ENCODE peak calls at places on chromosomes 13 and 19, in four cellular contexts. One of them, this sample, is unnamed.

GRCh38 chr19:1819976-1820255 is 7.8 kb upstream of the ATP8B3 start:
- DNase-seq in K562: no peak
- DNase-seq in HepG2: no peak
- DNase-seq in GM12878: no peak
- DNase-seq in this sample: no peak

GRCh38 chr13:100336795-100337516 is 248.1 kb downstream of the PCCA start:
- DNase-seq in K562: no peak
- DNase-seq in HepG2: peak
- DNase-seq in GM12878: no peak
- DNase-seq in this sample: no peak

GRCh38 chr19:2619076-2619475 is 83.4 kb downstream of the GNG7 start:
- DNase-seq in K562: no peak
- DNase-seq in HepG2: no peak
- DNase-seq in GM12878: no peak
- DNase-seq in this sample: no peak

GRCh38 chr13:46992383-46992952 is 95.6 kb upstream of the HTR2A start:
- DNase-seq in K562: peak
- DNase-seq in HepG2: peak
- DNase-seq in GM12878: no peak
- DNase-seq in this sample: no peak

GRCh38 chr13:42753697-42754096 is 27.7 kb upstream of the FAM216B start:
- DNase-seq in K562: no peak
- DNase-seq in HepG2: no peak
- DNase-seq in GM12878: no peak
- DNase-seq in this sample: no peak

GRCh38 chr13:20729633-20730585 is 26.4 kb downstream of the IL17D start:
- DNase-seq in K562: no peak
- DNase-seq in HepG2: no peak
- DNase-seq in GM12878: no peak
- DNase-seq in this sample: no peak

GRCh38 chr13:72290962-72291681 is 424.1 kb upstream of the DACH1 start:
- DNase-seq in K562: no peak
- DNase-seq in HepG2: no peak
- DNase-seq in GM12878: no peak
- DNase-seq in this sample: no peak

GRCh38 chr19:16340092-16340491 is 15.5 kb downstream of the KLF2 start:
- DNase-seq in K562: no peak
- DNase-seq in HepG2: peak
- DNase-seq in GM12878: no peak
- DNase-seq in this sample: no peak

GRCh38 chr13:71865858-71866172 is 1.2 kb downstream of the DACH1 start:
- DNase-seq in K562: no peak
- DNase-seq in HepG2: no peak
- DNase-seq in GM12878: no peak
- DNase-seq in this sample: peak

GRCh38 chr13:71605744-71606143 is 261.3 kb downstream of the DACH1 start:
- DNase-seq in K562: no peak
- DNase-seq in HepG2: no peak
- DNase-seq in GM12878: no peak
- DNase-seq in this sample: no peak

GRCh38 chr19:8585894-8586750 is 8.9 kb upstream of the MYO1F start:
- DNase-seq in K562: peak
- DNase-seq in HepG2: peak
- DNase-seq in GM12878: no peak
- DNase-seq in this sample: peak

GRCh38 chr13:108249150-108249549 is 20.4 kb upstream of the TNFSF13B start:
- DNase-seq in K562: no peak
- DNase-seq in HepG2: no peak
- DNase-seq in GM12878: no peak
- DNase-seq in this sample: no peak

GRCh38 chr19:6433165-6433564 is 398 bp downstream of the SLC25A41 start:
- DNase-seq in K562: no peak
- DNase-seq in HepG2: no peak
- DNase-seq in GM12878: no peak
- DNase-seq in this sample: no peak

GRCh38 chr19:16001481-16002312 is 52.9 kb downstream of the OR10H4 start:
- DNase-seq in K562: no peak
- DNase-seq in HepG2: peak
- DNase-seq in GM12878: peak
- DNase-seq in this sample: no peak

GRCh38 chr13:34189946-34190345 is 372.0 kb downstream of the RFC3 start:
- DNase-seq in K562: no peak
- DNase-seq in HepG2: no peak
- DNase-seq in GM12878: no peak
- DNase-seq in this sample: no peak

GRCh38 chr13:24923305-24923640 is 159.3 kb downstream of the RNF17 start:
- DNase-seq in K562: peak
- DNase-seq in HepG2: no peak
- DNase-seq in GM12878: peak
- DNase-seq in this sample: no peak

GRCh38 chr13:111031531-111031961 is 83.6 kb upstream of the ARHGEF7 start:
- DNase-seq in K562: no peak
- DNase-seq in HepG2: no peak
- DNase-seq in GM12878: no peak
- DNase-seq in this sample: no peak

GRCh38 chr13:102045713-102046112 is 356.1 kb downstream of the FGF14 start:
- DNase-seq in K562: no peak
- DNase-seq in HepG2: no peak
- DNase-seq in GM12878: no peak
- DNase-seq in this sample: no peak

GRCh38 chr13:75481176-75482069 is 546 bp downstream of the TBC1D4 start:
- DNase-seq in K562: peak
- DNase-seq in HepG2: no peak
- DNase-seq in GM12878: no peak
- DNase-seq in this sample: peak

GRCh38 chr13:87498681-87499080 is 172.5 kb upstream of the SLITRK5 start:
- DNase-seq in K562: no peak
- DNase-seq in HepG2: peak
- DNase-seq in GM12878: no peak
- DNase-seq in this sample: no peak

GRCh38 chr13:20231839-20232555 is at the start of gene GJB6:
- DNase-seq in K562: no peak
- DNase-seq in HepG2: no peak
- DNase-seq in GM12878: no peak
- DNase-seq in this sample: peak

GRCh38 chr19:14164724-14165493 is 28.5 kb upstream of the ASF1B start:
- DNase-seq in K562: no peak
- DNase-seq in HepG2: no peak
- DNase-seq in GM12878: no peak
- DNase-seq in this sample: no peak

GRCh38 chr19:16360738-16361137 is 36.1 kb downstream of the KLF2 start:
- DNase-seq in K562: no peak
- DNase-seq in HepG2: no peak
- DNase-seq in GM12878: no peak
- DNase-seq in this sample: no peak

GRCh38 chr19:47776568-47776967 is 1.9 kb upstream of the SELENOW start:
- DNase-seq in K562: no peak
- DNase-seq in HepG2: peak
- DNase-seq in GM12878: no peak
- DNase-seq in this sample: no peak

GRCh38 chr13:29448124-29448685 is 147.3 kb downstream of the SLC7A1 start:
- DNase-seq in K562: no peak
- DNase-seq in HepG2: no peak
- DNase-seq in GM12878: no peak
- DNase-seq in this sample: no peak

GRCh38 chr13:109744512-109745051 is 41.8 kb downstream of the IRS2 start:
- DNase-seq in K562: no peak
- DNase-seq in HepG2: no peak
- DNase-seq in GM12878: no peak
- DNase-seq in this sample: no peak

DNA sequence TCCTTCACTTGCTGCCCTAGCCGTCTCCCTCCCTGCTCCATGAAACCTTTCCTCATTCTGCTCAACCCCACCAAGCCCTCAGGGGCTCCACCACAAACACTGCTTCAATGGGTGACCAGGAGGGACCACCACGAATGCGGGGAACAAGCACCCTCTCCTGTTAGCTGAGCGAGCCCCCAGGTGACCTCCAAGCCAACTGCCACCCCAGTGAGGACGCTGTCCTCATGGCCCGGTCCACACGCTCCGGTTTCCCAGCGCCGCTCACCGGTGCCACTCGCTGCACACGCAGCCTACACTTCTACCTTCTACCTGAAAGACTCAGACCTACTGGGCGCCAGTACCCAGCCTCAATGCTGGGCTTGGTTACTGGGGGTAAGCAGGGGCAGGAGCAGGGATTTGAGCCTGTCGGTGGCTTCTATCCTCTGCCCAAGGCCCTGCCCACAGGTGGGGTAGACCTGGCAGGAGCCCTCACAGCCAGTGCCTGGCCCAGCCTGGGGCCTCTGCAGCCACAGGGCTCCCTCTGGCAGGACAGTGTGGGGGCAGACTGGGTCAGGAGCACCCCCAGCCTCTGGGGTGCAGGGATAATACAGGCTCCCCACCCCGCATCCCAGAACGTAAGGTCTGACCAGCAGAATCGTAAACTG is 704 bp upstream of the TMEM86B start:
- DNase-seq in K562: no peak
- DNase-seq in HepG2: no peak
- DNase-seq in GM12878: no peak
- DNase-seq in this sample: no peak
- TF ChIP-seq TCF7 in K562: no peak
- TF ChIP-seq TCF7 in HepG2: no peak
- TF ChIP-seq TCF7 in GM12878: no peak
- TF ChIP-seq TCF7 in this sample: no peak

DNA sequence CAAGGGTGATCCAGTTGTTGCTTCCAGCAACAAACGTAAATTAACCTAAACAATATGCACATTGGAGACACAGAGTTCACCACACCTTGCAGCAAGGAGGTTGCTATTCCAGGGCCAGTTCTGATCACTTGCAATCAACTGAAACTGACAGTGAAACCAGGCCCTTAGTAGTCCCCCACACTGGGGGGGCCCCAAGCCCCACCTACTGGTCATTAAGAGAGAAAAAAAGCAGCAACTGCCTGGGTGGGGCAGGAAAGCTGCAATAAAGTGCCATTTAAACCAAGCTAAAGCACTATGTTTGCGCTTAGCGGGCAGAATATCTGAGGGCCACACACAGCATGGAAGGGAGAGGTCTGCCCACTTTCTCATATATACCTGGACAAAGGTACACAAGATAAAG is 51.5 kb downstream of the ATP7B start:
- DNase-seq in K562: peak
- DNase-seq in HepG2: no peak
- DNase-seq in GM12878: no peak
- DNase-seq in this sample: no peak
- TF ChIP-seq TCF7 in K562: no peak
- TF ChIP-seq TCF7 in HepG2: no peak
- TF ChIP-seq TCF7 in GM12878: no peak
- TF ChIP-seq TCF7 in this sample: no peak

GRCh38 chr19:40398417-40399056 is 8.6 kb upstream of the HIPK4 start:
- DNase-seq in K562: peak
- DNase-seq in HepG2: no peak
- DNase-seq in GM12878: no peak
- DNase-seq in this sample: peak
- TF ChIP-seq TCF7 in K562: no peak
- TF ChIP-seq TCF7 in HepG2: no peak
- TF ChIP-seq TCF7 in GM12878: no peak
- TF ChIP-seq TCF7 in this sample: no peak

DNA sequence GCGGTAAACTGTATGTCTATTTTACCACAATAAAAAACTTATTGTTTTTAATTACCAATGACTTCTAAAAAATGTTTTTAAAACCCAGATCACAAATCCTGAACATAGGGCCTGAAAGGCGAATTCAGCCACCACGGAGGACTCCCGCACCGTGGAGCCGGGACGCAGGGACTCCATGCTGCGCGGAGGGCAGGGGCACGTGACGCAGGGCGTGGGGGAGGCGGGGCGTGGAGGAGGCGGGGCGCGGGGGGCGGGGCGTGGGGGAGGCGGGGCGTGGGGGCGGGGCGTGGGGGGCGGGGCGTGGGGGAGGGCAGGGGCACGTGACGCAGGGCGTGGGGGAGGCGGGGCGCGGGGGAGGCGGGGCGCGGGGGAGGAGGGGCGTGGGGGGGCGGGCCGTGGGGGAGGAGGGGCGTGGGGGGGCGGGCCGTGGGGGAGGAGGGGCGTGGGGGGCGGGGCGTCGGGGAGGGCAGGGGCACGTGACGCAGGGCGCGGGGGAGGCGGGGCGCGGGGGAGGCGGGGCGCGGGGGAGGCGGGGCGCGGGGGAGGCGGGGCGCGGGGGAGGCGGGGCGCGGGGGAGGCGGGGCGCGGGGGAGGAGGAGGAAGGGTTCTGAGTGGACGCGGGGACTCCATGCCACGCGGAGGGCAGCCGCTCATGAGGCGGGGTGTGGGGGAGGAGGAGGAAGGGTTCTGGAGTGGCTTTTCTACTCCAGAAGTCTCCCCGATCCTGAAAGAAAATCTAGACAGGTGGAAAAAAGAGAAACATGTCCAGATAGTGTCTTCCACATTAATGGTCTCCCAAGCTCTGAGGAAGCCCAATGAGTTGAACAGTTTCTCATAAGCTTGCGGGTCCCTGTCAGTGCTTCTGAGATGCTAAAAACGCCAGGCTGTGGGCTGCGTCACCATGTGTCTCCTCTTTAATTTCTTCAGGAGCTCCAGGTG is 4.4 kb upstream of the PROZ start:
- DNase-seq in K562: peak
- DNase-seq in HepG2: peak
- DNase-seq in GM12878: peak
- DNase-seq in this sample: peak
- TF ChIP-seq TCF7 in K562: no peak
- TF ChIP-seq TCF7 in HepG2: no peak
- TF ChIP-seq TCF7 in GM12878: no peak
- TF ChIP-seq TCF7 in this sample: no peak